ENCODE peak calls at places on chromosome 2, in four cellular contexts. One of them, this sample, is unnamed.

GRCh38 chr2:62307469-62308389 is 111.8 kb downstream of the B3GNT2 start:
- DNase-seq in MM.1S: no peak
- DNase-seq in H1: no peak
- DNase-seq in IMR-90: no peak
- DNase-seq in this sample: no peak

GRCh38 chr2:8538951-8539621 is 142.8 kb upstream of the ID2 start:
- DNase-seq in MM.1S: no peak
- DNase-seq in H1: no peak
- DNase-seq in IMR-90: no peak
- DNase-seq in this sample: no peak

GRCh38 chr2:30269771-30270145 is 38.4 kb downstream of the LBH start:
- DNase-seq in MM.1S: no peak
- DNase-seq in H1: no peak
- DNase-seq in IMR-90: no peak
- DNase-seq in this sample: no peak

GRCh38 chr2:122927710-122928249 is 1097.3 kb upstream of the CNTNAP5 start:
- DNase-seq in MM.1S: no peak
- DNase-seq in H1: no peak
- DNase-seq in IMR-90: no peak
- DNase-seq in this sample: no peak

GRCh38 chr2:207283356-207283755 is 117.6 kb upstream of the KLF7 start:
- DNase-seq in MM.1S: no peak
- DNase-seq in H1: no peak
- DNase-seq in IMR-90: no peak
- DNase-seq in this sample: no peak

GRCh38 chr2:28981016-28981441 is at the start of gene TOGARAM2:
- DNase-seq in MM.1S: no peak
- DNase-seq in H1: no peak
- DNase-seq in IMR-90: peak; percentile 51
- DNase-seq in this sample: no peak

GRCh38 chr2:239329284-239329971 is 71.4 kb downstream of the HDAC4 start:
- DNase-seq in MM.1S: no peak
- DNase-seq in H1: no peak
- DNase-seq in IMR-90: peak; percentile 41
- DNase-seq in this sample: no peak

GRCh38 chr2:38467768-38468463 is 90.8 kb upstream of the ATL2 start:
- DNase-seq in MM.1S: no peak
- DNase-seq in H1: no peak
- DNase-seq in IMR-90: no peak
- DNase-seq in this sample: no peak

GRCh38 chr2:175004980-175005832 is at the start of gene CHN1:
- DNase-seq in MM.1S: peak; percentile 76
- DNase-seq in H1: no peak
- DNase-seq in IMR-90: peak; percentile 69
- DNase-seq in this sample: peak; percentile 74

GRCh38 chr2:72139871-72140620 is 7.6 kb downstream of the CYP26B1 start:
- DNase-seq in MM.1S: no peak
- DNase-seq in H1: no peak
- DNase-seq in IMR-90: no peak
- DNase-seq in this sample: no peak

GRCh38 chr2:100529900-100530299 is 32.9 kb upstream of the PDCL3 start:
- DNase-seq in MM.1S: no peak
- DNase-seq in H1: no peak
- DNase-seq in IMR-90: no peak
- DNase-seq in this sample: no peak

GRCh38 chr2:176002684-176003225 is 688 bp upstream of the LNPK start:
- DNase-seq in MM.1S: no peak
- DNase-seq in H1: no peak
- DNase-seq in IMR-90: peak; percentile 27
- DNase-seq in this sample: peak; percentile 38

GRCh38 chr2:170498559-170498958 is 216.6 kb upstream of the SP5 start:
- DNase-seq in MM.1S: no peak
- DNase-seq in H1: no peak
- DNase-seq in IMR-90: no peak
- DNase-seq in this sample: no peak

GRCh38 chr2:14448340-14448739 is 184.2 kb upstream of the LRATD1 start:
- DNase-seq in MM.1S: no peak
- DNase-seq in H1: no peak
- DNase-seq in IMR-90: no peak
- DNase-seq in this sample: no peak

DNA sequence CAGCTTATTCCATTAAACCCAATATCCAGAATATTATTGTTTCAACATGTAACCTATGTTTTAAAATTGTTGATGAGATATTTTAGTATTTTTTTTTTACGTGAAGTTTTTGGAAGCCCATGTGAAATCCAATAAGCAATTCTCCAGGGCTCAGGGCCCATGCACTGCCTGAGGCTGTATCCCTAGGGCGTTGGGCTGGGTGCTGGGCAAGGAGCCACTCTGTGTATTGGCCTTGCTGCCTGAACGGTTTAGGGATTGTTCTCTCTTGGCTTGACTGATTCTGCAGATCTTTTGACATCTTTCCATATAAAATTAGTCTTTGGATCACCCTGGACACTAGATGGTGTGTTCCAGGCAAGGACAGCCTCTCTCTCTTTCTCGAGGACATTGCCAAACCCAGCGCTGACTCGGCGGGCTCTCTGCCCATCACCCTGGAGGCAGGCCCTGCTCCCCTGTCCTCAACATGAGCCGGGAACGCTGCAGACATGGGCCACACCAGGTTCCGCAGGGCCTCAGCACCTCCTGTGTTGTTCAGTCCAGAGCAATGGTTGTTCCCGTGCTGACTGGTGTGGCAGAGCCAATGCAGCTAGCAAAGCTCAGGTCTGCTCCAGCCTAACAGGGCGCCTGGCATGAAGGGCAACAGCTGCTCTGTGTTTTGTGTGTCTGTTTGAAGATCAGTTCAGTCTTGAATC is 163.0 kb downstream of the SEPTIN10 start:
- DNase-seq in MM.1S: no peak
- DNase-seq in H1: no peak
- DNase-seq in IMR-90: no peak
- DNase-seq in this sample: no peak
- H3K9ac ChIP-seq in MM.1S: no peak overlapping the region
- H3K9ac ChIP-seq in H1: no peak overlapping the region
- H3K9ac ChIP-seq in IMR-90: no peak overlapping the region
- H3K9ac ChIP-seq in this sample: no peak overlapping the region

GRCh38 chr2:172246649-172247048 is 143.9 kb upstream of the DLX2 start:
- DNase-seq in MM.1S: no peak
- DNase-seq in H1: no peak
- DNase-seq in IMR-90: peak; percentile 66
- DNase-seq in this sample: peak; percentile 45

GRCh38 chr2:172249336-172249735 is 146.6 kb upstream of the DLX2 start:
- DNase-seq in MM.1S: no peak
- DNase-seq in H1: no peak
- DNase-seq in IMR-90: peak; percentile 31
- DNase-seq in this sample: no peak

GRCh38 chr2:172247203-172247602 is 144.5 kb upstream of the DLX2 start:
- DNase-seq in MM.1S: no peak
- DNase-seq in H1: no peak
- DNase-seq in IMR-90: no peak
- DNase-seq in this sample: no peak

GRCh38 chr2:172249986-172250385 is 147.3 kb upstream of the DLX2 start:
- DNase-seq in MM.1S: no peak
- DNase-seq in H1: no peak
- DNase-seq in IMR-90: peak; percentile 89
- DNase-seq in this sample: peak; percentile 95

GRCh38 chr2:172248381-172249173 is 145.9 kb upstream of the DLX2 start:
- DNase-seq in MM.1S: no peak
- DNase-seq in H1: no peak
- DNase-seq in IMR-90: peak; percentile 63
- DNase-seq in this sample: no peak
- H3K9me3 ChIP-seq in MM.1S: no peaks in the 10 kb centered on the region
- H3K9me3 ChIP-seq in H1: no peaks in the 10 kb centered on the region
- H3K9me3 ChIP-seq in IMR-90: no peaks in the 10 kb centered on the region
- H3K9me3 ChIP-seq in this sample: no peaks in the 10 kb centered on the region

DNA sequence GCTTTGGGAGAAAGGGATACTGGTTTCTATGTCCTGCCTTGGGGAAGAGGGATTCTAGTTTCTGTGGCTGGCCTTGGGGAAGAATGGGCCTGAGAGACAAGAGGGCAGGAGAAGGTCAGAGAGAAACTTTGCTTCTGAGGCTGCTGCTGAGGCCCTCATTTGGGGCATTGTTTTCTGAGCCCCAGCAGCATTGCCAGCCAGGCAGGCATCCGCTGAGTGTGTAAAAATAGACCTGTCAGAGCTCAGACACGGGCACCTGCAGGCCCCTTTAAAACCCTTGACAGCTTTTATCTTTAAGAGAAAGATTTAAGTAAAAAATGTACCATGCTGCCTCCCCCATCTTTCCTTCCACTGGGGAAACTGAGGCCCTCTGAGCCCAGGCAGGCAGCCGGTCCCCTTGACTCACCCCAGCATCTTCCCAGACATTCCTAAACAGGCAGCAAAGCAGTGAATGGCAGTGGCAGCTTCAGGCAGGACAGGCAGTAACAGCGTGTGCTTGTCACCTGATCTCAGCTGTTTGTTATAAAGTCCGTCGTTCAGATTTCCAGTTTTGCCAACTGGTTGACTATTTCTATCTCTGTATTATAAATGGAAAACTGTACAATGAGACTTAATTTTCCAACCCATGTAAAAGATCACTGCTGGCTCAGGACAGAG is 27.6 kb downstream of the MLPH start:
- DNase-seq in MM.1S: peak; percentile 82
- DNase-seq in H1: no peak
- DNase-seq in IMR-90: no peak
- DNase-seq in this sample: no peak
- H3K4me2 ChIP-seq in MM.1S: peak overlapping the region; percentile 53
- H3K4me2 ChIP-seq in H1: no peak overlapping the region
- H3K4me2 ChIP-seq in IMR-90: no peak overlapping the region
- H3K4me2 ChIP-seq in this sample: no peak overlapping the region

DNA sequence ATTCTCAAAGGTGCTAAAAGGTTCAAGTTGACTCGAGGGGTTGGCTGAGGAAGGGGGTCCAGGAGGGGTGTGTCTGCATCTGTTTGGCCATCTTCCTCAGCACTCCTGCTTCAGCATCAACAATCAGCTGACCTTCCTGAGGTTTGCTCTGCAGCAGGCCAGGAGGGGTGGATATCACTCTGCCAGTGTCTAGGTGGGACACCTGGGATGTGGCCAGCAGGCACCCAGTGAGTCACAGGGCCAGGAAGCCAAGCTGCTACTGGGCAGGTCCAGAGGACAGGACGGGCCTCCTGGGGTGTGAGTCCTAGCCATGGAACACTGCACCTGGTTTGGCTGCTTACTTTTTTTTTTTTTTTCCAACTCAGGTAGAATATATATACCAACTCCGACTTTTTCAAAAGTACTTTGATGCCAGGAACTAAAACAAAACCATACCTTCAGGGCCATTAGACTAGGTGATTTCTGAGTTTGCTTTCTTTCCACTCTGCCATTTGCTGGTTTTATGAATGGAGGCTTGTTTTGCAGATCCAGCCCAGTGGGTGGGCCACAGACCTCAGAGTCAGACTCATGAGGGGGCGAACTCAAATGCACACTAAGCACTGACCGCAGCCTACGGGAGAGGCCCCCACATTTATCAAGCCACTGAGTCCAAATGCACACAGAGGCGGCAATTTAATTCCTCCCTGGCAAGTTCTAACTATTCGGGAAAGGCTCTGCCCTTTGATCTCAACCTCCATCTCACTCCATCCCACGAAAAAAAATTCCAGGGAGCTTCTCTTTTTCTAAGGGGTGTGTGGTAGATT is 76.0 kb downstream of the UXS1 start:
- DNase-seq in MM.1S: no peak
- DNase-seq in H1: no peak
- DNase-seq in IMR-90: no peak
- DNase-seq in this sample: no peak
- H3K9ac ChIP-seq in MM.1S: no peak overlapping the region
- H3K9ac ChIP-seq in H1: no peak overlapping the region
- H3K9ac ChIP-seq in IMR-90: no peak overlapping the region
- H3K9ac ChIP-seq in this sample: no peak overlapping the region

DNA sequence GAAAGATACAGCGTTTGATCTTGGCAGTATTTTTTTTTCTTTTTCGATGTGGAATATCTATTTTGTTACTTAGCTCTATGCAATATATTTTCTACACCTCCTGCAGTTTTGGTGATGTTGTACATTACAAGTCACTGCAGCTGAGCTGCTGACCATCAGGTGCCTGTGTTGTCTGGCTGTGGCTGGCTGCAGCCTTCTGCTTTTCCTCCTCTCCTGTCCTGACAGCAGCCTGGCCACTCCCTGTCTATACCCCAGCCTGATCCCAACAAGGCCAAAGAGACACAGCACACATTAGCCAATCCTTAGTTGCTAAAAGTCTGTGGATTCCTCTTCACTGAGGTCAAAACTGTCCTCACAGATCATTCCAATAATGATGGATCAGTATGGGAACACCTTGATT is 222.3 kb downstream of the MYT1L start:
- DNase-seq in MM.1S: no peak
- DNase-seq in H1: no peak
- DNase-seq in IMR-90: no peak
- DNase-seq in this sample: no peak
- H3K9me3 ChIP-seq in MM.1S: no peaks in the 10 kb centered on the region
- H3K9me3 ChIP-seq in H1: no peaks in the 10 kb centered on the region
- H3K9me3 ChIP-seq in IMR-90: peaks cover 21% of the 10 kb centered on the region
- H3K9me3 ChIP-seq in this sample: no peaks in the 10 kb centered on the region

GRCh38 chr2:192957425-192957824 is 762.7 kb upstream of the TMEFF2 start:
- DNase-seq in MM.1S: no peak
- DNase-seq in H1: no peak
- DNase-seq in IMR-90: no peak
- DNase-seq in this sample: no peak
- H3K4me2 ChIP-seq in MM.1S: no peak overlapping the region
- H3K4me2 ChIP-seq in H1: no peak overlapping the region
- H3K4me2 ChIP-seq in IMR-90: no peak overlapping the region
- H3K4me2 ChIP-seq in this sample: no peak overlapping the region

GRCh38 chr2:182280128-182280527 is 146.7 kb downstream of the PDE1A start:
- DNase-seq in MM.1S: no peak
- DNase-seq in H1: no peak
- DNase-seq in IMR-90: peak; percentile 69
- DNase-seq in this sample: peak; percentile 38

GRCh38 chr2:182283512-182283911 is 143.3 kb downstream of the PDE1A start:
- DNase-seq in MM.1S: no peak
- DNase-seq in H1: no peak
- DNase-seq in IMR-90: no peak
- DNase-seq in this sample: peak; percentile 32
- H3K9ac ChIP-seq in MM.1S: no peak overlapping the region
- H3K9ac ChIP-seq in H1: no peak overlapping the region
- H3K9ac ChIP-seq in IMR-90: no peak overlapping the region
- H3K9ac ChIP-seq in this sample: no peak overlapping the region